ENCODE peak calls at places on chromosomes 3 and 15, in four cellular contexts. X is HL-60, D is K562, O is spleen. W is an unnamed sample.

GRCh38 chr3:125382323-125382722 is 7.2 kb upstream of the ZNF148 start:
- DNase-seq in X (no peak), D (no peak), O (no peak), W (no peak)

GRCh38 chr15:76913737-76914136 is 8.6 kb upstream of the SCAPER start:
- DNase-seq in X (no peak), D (no peak), O (no peak), W (no peak)

GRCh38 chr3:150223568-150223967 is 184.5 kb upstream of the TSC22D2 start:
- DNase-seq in X (peak; percentile 13), D (no peak), O (no peak), W (no peak)

GRCh38 chr15:85029221-85029620 is 47.6 kb downstream of the PDE8A start:
- DNase-seq in X (no peak), D (no peak), O (no peak), W (no peak)

GRCh38 chr15:82566690-82567089 is 26.4 kb upstream of the RPS17 start:
- DNase-seq in X (no peak), D (no peak), O (no peak), W (no peak)

GRCh38 chr15:64089553-64090280 is 3.9 kb downstream of the CIAO2A start:
- DNase-seq in X (no peak), D (no peak), O (no peak), W (no peak)

GRCh38 chr3:61372723-61373122 is 121.5 kb upstream of the FHIT start:
- DNase-seq in X (no peak), D (no peak), O (no peak), W (no peak)

GRCh38 chr15:71125831-71126453 is 10.7 kb downstream of the THSD4 start:
- DNase-seq in X (no peak), D (peak; percentile 40), O (no peak), W (no peak)

GRCh38 chr3:8937064-8938020 is 25.9 kb downstream of the RAD18 start:
- DNase-seq in X (no peak), D (no peak), O (no peak), W (no peak)

GRCh38 chr15:78242128-78242527 is 7.8 kb upstream of the ACSBG1 start:
- DNase-seq in X (peak; percentile 17), D (peak; percentile 61), O (no peak), W (no peak)

GRCh38 chr3:123449092-123449985 is 449 bp upstream of the ADCY5 start:
- DNase-seq in X (no peak), D (no peak), O (peak; percentile 74), W (no peak)

DNA sequence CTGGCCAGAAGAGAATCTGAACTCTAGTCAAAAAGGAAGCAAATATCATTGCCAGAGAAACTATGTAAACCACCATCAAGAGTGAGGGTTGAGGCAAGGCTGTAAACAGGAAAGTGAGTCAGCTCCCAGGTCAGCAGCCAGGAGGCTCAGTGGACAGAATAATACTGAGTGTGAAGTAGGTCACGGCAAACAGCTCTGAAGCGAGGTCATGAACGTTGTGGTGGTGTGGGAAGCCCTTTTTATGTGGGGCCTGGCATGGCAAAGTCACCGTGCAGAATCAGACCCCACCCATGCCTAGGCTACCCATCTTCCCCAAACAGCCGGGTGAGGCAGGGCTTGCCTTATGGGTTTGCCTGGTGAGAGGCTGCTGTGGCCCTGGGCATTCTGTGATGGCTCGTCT is 43.9 kb downstream of the THBS1 start:
- DNase-seq in X (no peak), D (no peak), O (peak; percentile 78), W (peak; percentile 60)
- TF ChIP-seq POLR2AphosphoS5 in X (no peak), D (no peak), O (peak; percentile 38), W (peak; percentile 44)

DNA sequence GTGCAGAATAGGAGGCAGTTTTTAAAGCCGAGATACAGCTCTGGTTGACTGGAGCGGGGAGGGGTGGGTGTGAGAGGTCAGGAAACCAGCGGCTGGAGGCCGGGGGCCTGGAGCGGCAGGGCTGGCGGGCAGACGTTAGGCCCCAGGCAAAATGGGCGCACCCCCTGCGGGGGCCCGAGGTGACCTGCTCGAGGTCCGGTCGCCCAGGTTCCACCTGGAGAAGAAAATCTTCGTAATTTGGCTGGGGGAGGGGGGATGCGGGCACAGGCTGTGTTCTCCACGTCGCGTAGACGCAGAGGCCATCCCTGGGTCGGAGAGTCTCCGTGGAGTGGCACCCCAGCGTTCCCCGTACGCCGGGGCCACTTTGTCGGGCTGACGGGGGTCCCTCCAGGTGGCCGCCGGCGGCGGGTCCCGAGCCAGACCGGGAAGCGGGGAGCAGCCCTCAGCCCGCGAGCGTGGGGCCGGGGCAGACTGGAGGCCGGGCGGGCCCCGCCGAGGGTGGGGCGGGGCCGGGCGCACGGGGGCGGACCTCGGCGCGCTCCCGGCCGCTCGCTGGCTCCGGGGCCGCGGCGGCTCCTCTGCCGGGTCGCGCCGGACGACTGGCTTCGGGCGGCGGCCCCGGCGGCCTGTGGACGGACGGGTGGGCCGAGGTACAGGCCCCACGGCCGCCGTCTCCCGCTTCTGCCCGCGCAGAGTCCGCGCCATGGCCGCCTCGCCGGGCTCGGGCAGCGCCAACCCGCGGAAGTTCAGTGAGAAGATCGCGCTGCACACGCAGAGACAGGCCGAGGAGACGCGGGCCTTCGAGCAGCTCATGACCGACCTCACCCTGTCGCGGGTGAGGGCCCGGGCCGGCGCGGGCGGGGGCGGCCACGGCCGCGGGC is at the start of gene CRTC3:
- DNase-seq in X (peak; percentile 42), D (peak; percentile 89), O (peak; percentile 91), W (peak; percentile 52)
- TF ChIP-seq POLR2AphosphoS5 in X (no peak), D (no peak), O (peak; percentile 72), W (no peak)

GRCh38 chr15:81349271-81349670 is 24.7 kb downstream of the TMC3 start:
- DNase-seq in X (no peak), D (no peak), O (no peak), W (no peak)

GRCh38 chr15:81351651-81352050 is 22.4 kb downstream of the TMC3 start:
- DNase-seq in X (no peak), D (no peak), O (no peak), W (no peak)

GRCh38 chr15:81343371-81343770 is 19.4 kb upstream of the STARD5 start:
- DNase-seq in X (no peak), D (no peak), O (no peak), W (no peak)

DNA sequence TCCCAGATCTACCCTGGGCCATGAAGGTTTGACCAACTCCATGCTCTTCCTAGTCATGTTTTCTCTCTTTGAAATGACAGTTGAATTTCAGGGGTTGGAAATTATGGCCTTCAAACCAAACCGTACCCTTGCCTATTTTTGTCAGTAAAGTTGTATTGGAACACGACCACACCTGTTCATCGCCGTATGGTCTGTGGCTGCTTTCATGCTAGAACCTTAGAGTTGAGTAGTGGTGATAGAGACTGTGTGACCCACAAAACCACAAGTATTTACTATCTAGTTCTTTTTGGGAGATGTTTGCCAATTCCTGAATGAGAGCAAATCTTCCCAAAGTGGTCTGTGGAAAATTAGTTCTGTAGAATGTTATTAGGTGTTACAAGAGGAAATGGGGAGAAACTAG is 24.0 kb upstream of the STARD5 start:
- DNase-seq in X (no peak), D (no peak), O (no peak), W (no peak)
- TF ChIP-seq POLR2AphosphoS5 in X (no peak), D (no peak), O (no peak), W (no peak)

DNA sequence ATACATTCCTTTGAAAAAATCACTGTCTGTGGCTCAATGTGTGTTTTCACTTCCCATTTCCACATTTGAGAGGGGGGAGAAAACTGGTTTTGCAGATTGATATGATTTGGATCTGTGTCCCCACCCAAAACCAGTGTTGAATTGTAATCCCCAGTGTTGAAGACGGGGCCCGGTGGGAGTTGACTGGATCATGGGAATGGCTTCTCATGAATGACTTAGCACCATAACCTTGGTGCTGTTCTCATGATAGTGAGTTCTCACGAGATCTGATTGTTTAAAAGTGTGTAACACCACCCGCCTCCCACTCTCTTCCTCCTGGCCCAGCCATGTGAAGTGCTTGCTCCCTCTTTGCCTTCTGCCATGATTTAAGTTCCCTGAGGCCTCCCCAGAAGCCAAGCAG is 16.1 kb downstream of the TMEM207 start:
- DNase-seq in X (no peak), D (no peak), O (no peak), W (no peak)
- TF ChIP-seq POLR2AphosphoS5 in X (no peak), D (no peak), O (no peak), W (no peak)

DNA sequence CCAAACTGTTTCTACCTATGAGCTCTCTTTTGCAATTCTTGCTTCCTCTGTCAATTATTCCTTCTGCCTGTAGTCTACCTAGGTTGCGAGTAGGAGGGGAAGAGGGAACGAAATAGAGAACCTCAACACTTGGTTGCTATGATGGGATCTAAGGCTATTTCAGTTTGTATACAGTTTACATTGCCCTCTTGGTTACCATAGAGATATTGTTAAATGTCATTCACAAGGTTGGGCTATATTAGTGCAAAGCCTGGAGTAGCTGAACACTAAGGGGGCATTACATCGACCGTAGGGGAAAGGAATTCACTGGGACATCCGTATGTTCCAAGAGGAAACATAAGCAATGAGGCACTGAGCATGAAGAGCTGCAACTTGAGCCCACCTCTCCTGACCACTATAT is 276.9 kb downstream of the GBE1 start:
- DNase-seq in X (no peak), D (no peak), O (no peak), W (no peak)
- TF ChIP-seq POLR2AphosphoS5 in X (no peak), D (no peak), O (no peak), W (no peak)

W was measured in breast epithelium.